ENCODE peak calls at places on chromosomes 6 and 20, in four cellular contexts. One of them, this sample, is unnamed.

GRCh38 chr6:41732149-41732548 is 3.3 kb downstream of the TFEB start:
- ATAC-seq in HepG2: no peak
- ATAC-seq in K562: no peak
- ATAC-seq in A549: no peak
- ATAC-seq in this sample: no peak

GRCh38 chr20:25320035-25320800 is 70.4 kb downstream of the ABHD12 start:
- ATAC-seq in K562: no peak
- ATAC-seq in HepG2: no peak
- ATAC-seq in A549: no peak
- ATAC-seq in this sample: no peak

GRCh38 chr20:3221398-3222226 is 12.3 kb downstream of the ITPA start:
- ATAC-seq in HepG2: no peak
- ATAC-seq in A549: peak
- ATAC-seq in K562: no peak
- ATAC-seq in this sample: no peak

GRCh38 chr20:33273117-33273851 is 9.7 kb upstream of the BPIFB1 start:
- ATAC-seq in HepG2: peak
- ATAC-seq in K562: no peak
- ATAC-seq in A549: no peak
- ATAC-seq in this sample: no peak

GRCh38 chr6:138430361-138431145 is 26.5 kb downstream of the HEBP2 start:
- ATAC-seq in K562: no peak
- ATAC-seq in HepG2: peak
- ATAC-seq in A549: no peak
- ATAC-seq in this sample: no peak

GRCh38 chr6:157398151-157398550 is 17.2 kb downstream of the ZDHHC14 start:
- ATAC-seq in A549: no peak
- ATAC-seq in HepG2: peak
- ATAC-seq in K562: no peak
- ATAC-seq in this sample: no peak

GRCh38 chr20:6164421-6165341 is 41.9 kb upstream of the FERMT1 start:
- ATAC-seq in A549: no peak
- ATAC-seq in HepG2: no peak
- ATAC-seq in K562: no peak
- ATAC-seq in this sample: peak

GRCh38 chr6:11366183-11366933 is 133.9 kb upstream of the NEDD9 start:
- ATAC-seq in HepG2: no peak
- ATAC-seq in A549: no peak
- ATAC-seq in K562: no peak
- ATAC-seq in this sample: no peak

GRCh38 chr6:127483399-127484055 is 24.3 kb upstream of the KIAA0408 start:
- ATAC-seq in HepG2: no peak
- ATAC-seq in K562: no peak
- ATAC-seq in A549: no peak
- ATAC-seq in this sample: no peak

GRCh38 chr6:15642276-15642675 is 20.6 kb downstream of the DTNBP1 start:
- ATAC-seq in HepG2: peak
- ATAC-seq in A549: no peak
- ATAC-seq in K562: peak
- ATAC-seq in this sample: no peak

GRCh38 chr6:134930463-134930862 is 19.4 kb downstream of the ALDH8A1 start:
- ATAC-seq in HepG2: no peak
- ATAC-seq in A549: no peak
- ATAC-seq in K562: no peak
- ATAC-seq in this sample: no peak

GRCh38 chr6:31765910-31766794 is 3.7 kb downstream of the SAPCD1 start:
- ATAC-seq in K562: no peak
- ATAC-seq in HepG2: peak
- ATAC-seq in A549: no peak
- ATAC-seq in this sample: peak

GRCh38 chr6:41455818-41456217 is 90.4 kb upstream of the FOXP4 start:
- ATAC-seq in K562: no peak
- ATAC-seq in A549: no peak
- ATAC-seq in HepG2: no peak
- ATAC-seq in this sample: no peak

GRCh38 chr6:158441639-158442308 is 118.1 kb upstream of the TMEM181 start:
- ATAC-seq in K562: no peak
- ATAC-seq in A549: no peak
- ATAC-seq in HepG2: no peak
- ATAC-seq in this sample: peak

GRCh38 chr6:223763-224162 is 68.5 kb upstream of the DUSP22 start:
- ATAC-seq in K562: no peak
- ATAC-seq in HepG2: no peak
- ATAC-seq in A549: no peak
- ATAC-seq in this sample: no peak

GRCh38 chr20:62936996-62937352 is 973 bp upstream of the GID8 start:
- ATAC-seq in A549: peak
- ATAC-seq in HepG2: peak
- ATAC-seq in K562: peak
- ATAC-seq in this sample: no peak

GRCh38 chr6:43089467-43089866 is 13.4 kb downstream of the PTK7 start:
- ATAC-seq in HepG2: peak
- ATAC-seq in K562: no peak
- ATAC-seq in A549: no peak
- ATAC-seq in this sample: no peak

GRCh38 chr6:106847116-106847515 is 127.4 kb downstream of the CD24 start:
- ATAC-seq in A549: no peak
- ATAC-seq in K562: peak
- ATAC-seq in HepG2: no peak
- ATAC-seq in this sample: no peak

GRCh38 chr6:134249759-134250602 is 67.9 kb downstream of the SGK1 start:
- ATAC-seq in A549: no peak
- ATAC-seq in K562: peak
- ATAC-seq in HepG2: peak
- ATAC-seq in this sample: no peak

GRCh38 chr6:71126506-71126905 is 162.1 kb upstream of the OGFRL1 start:
- ATAC-seq in K562: no peak
- ATAC-seq in HepG2: no peak
- ATAC-seq in A549: no peak
- ATAC-seq in this sample: no peak

GRCh38 chr6:41185991-41186675 is 14.8 kb downstream of the TREML2 start:
- ATAC-seq in K562: no peak
- ATAC-seq in A549: no peak
- ATAC-seq in HepG2: no peak
- ATAC-seq in this sample: no peak

GRCh38 chr6:157096522-157096921 is 226.8 kb downstream of the TMEM242 start:
- ATAC-seq in HepG2: peak
- ATAC-seq in K562: no peak
- ATAC-seq in A549: peak
- ATAC-seq in this sample: no peak

GRCh38 chr6:51541847-51542246 is 545.6 kb downstream of the PKHD1 start:
- ATAC-seq in A549: no peak
- ATAC-seq in K562: no peak
- ATAC-seq in HepG2: no peak
- ATAC-seq in this sample: no peak

GRCh38 chr6:32679501-32679900 is 13.0 kb upstream of the HLA-DQB1 start:
- ATAC-seq in HepG2: no peak
- ATAC-seq in K562: no peak
- ATAC-seq in A549: no peak
- ATAC-seq in this sample: no peak

DNA sequence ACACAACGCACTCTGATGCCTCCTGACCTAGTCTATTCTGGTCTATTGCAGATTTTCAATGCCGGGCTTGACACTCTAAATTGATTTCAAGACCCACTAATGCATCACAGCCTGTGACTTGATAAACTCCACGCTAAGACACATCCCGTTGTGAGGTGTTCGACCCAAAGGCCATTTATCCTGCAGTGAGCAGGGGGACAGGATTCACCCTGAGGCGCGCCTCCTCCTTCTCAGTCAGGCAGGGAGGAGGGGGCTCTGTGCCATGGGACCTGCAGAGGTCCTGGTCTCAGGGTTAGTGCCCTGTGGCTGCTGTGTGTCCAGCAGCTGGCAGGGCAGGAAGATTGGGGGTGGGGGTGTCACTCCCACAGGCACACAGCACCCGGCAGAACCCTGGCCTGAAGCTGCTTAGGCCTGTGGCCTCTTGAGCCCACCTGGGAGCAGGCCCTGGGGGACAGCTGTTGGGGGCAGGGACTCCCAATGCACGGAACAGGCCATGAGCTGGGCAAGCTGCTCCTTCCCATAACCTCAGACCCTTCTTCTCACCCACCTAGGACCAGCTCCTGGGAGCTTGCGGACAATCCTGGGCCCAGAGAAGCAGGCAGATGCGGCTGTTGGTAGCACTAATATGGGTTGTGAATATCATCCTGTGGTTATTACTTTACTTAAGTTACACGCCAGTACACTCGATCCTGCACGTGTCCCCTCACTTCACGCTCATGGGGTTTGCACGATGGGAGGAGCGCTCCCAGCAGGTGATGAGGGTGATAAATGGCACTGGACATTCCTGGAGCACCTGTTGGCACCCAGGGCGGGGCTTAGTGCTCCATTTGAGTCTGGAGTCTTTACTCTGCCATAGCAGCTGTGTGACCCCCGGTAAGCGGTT is 335.4 kb downstream of the PREX1 start:
- ATAC-seq in HepG2: no peak
- ATAC-seq in K562: no peak
- ATAC-seq in A549: no peak
- ATAC-seq in this sample: no peak
- TF ChIP-seq EP300 in HepG2: no peak
- TF ChIP-seq EP300 in K562: no peak
- TF ChIP-seq EP300 in A549: no peak
- TF ChIP-seq EP300 in this sample: no peak

GRCh38 chr6:53768636-53769035 is 26.2 kb upstream of the LRRC1 start:
- ATAC-seq in HepG2: no peak
- ATAC-seq in K562: no peak
- ATAC-seq in A549: no peak
- ATAC-seq in this sample: no peak

GRCh38 chr6:53770690-53771320 is 24.0 kb upstream of the LRRC1 start:
- ATAC-seq in HepG2: no peak
- ATAC-seq in K562: no peak
- ATAC-seq in A549: no peak
- ATAC-seq in this sample: no peak

GRCh38 chr6:53765270-53765669 is 29.5 kb upstream of the LRRC1 start:
- ATAC-seq in HepG2: no peak
- ATAC-seq in A549: no peak
- ATAC-seq in K562: no peak
- ATAC-seq in this sample: no peak

GRCh38 chr6:53767941-53768340 is 26.9 kb upstream of the LRRC1 start:
- ATAC-seq in HepG2: no peak
- ATAC-seq in K562: no peak
- ATAC-seq in A549: no peak
- ATAC-seq in this sample: no peak

GRCh38 chr6:53766930-53767329 is 27.9 kb upstream of the LRRC1 start:
- ATAC-seq in K562: no peak
- ATAC-seq in HepG2: no peak
- ATAC-seq in A549: no peak
- ATAC-seq in this sample: no peak
- TF ChIP-seq EP300 in K562: no peak
- TF ChIP-seq EP300 in HepG2: no peak
- TF ChIP-seq EP300 in A549: no peak
- TF ChIP-seq EP300 in this sample: no peak

GRCh38 chr6:105593805-105594231 is 190.9 kb upstream of the PREP start:
- ATAC-seq in HepG2: no peak
- ATAC-seq in A549: no peak
- ATAC-seq in K562: no peak
- ATAC-seq in this sample: no peak

GRCh38 chr6:105593056-105593455 is 190.2 kb upstream of the PREP start:
- ATAC-seq in A549: no peak
- ATAC-seq in K562: no peak
- ATAC-seq in HepG2: no peak
- ATAC-seq in this sample: no peak

GRCh38 chr6:105594272-105594671 is 191.4 kb upstream of the PREP start:
- ATAC-seq in HepG2: no peak
- ATAC-seq in A549: no peak
- ATAC-seq in K562: no peak
- ATAC-seq in this sample: no peak

GRCh38 chr6:105591053-105591452 is 188.2 kb upstream of the PREP start:
- ATAC-seq in A549: peak
- ATAC-seq in HepG2: no peak
- ATAC-seq in K562: no peak
- ATAC-seq in this sample: no peak

DNA sequence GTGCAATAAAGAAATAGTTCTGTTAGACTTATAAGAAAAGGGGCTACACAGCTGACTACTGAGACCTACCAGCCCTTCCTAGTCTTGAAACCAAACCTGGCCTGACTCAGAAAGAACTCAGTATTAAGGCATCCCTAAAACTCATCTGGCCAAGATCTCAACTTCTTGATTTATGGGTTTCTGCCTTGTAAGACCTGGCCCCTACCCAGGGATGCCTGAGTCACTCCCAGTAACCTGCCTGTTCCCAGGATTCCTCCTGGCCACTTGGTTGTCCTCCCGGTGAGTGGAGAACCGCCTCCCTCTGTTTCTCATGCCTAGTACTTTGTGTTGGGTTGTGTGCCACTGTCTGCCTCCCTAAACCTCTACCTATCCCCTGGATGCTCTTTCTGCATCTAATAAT is 189.4 kb upstream of the PREP start:
- ATAC-seq in HepG2: no peak
- ATAC-seq in A549: peak
- ATAC-seq in K562: no peak
- ATAC-seq in this sample: peak
- TF ChIP-seq EP300 in HepG2: no peak
- TF ChIP-seq EP300 in A549: no peak
- TF ChIP-seq EP300 in K562: no peak
- TF ChIP-seq EP300 in this sample: no peak

DNA sequence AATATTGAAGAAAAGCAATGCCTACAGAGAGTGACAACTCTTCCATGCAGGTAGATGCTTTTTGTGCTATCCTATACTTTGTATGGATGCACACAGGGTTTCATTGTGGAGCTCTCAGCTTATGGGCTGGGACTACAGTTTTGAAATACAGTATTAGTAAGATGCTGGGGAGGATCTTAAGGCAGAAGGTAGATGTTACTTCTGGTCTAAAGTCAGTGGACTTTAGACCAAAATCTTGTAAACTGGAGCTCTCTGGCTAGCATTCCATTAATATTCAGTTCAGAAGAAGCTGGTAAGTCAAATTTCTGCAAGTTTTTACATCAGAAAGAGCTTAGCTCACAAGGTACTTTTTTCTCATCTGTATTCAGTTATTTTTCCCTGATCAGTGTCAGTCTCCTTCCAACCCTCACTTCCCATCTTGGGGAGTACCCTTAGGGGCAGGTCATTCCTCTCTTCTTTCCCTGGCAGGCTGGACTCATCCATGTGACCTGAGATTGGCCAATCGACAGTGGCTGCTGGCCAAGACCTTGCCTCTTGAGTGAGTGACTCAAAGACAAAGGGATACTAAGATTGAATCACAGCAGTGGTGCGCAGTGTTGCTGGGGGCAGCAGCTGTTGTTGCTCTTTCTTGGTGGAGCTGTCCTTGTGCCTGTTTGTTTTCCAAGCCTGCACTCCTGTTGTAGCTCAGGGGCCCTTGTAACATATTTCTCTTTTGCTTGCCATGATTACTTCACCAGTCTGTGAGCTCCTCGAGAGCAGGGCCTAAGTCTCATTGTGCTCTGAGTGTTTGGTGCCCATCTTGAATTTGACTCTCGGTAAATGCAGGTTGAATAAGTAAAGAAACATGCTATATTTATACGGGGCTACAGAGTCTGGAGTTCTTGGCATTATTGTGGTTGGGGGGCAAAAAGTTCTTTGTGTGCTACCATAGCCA is 2.8 kb upstream of the PHF20 start:
- ATAC-seq in K562: peak
- ATAC-seq in A549: peak
- ATAC-seq in HepG2: peak
- ATAC-seq in this sample: peak
- TF ChIP-seq EP300 in K562: no peak
- TF ChIP-seq EP300 in A549: no peak
- TF ChIP-seq EP300 in HepG2: no peak
- TF ChIP-seq EP300 in this sample: no peak